ENCODE peak calls at places on chromosomes 13 and 19, in six cellular contexts. One of them, this sample, is unnamed.

GRCh38 chr13:41614671-41615519 is 157.5 kb downstream of the RGCC start:
- DNase-seq in spleen: no peak
- DNase-seq in testis: no peak
- DNase-seq in suprapubic skin: no peak
- DNase-seq in ovary: peak; percentile 21
- DNase-seq in vagina: no peak
- DNase-seq in this sample: no peak

GRCh38 chr13:97780486-97780885 is 173.0 kb upstream of the IPO5 start:
- DNase-seq in spleen: no peak
- DNase-seq in testis: no peak
- DNase-seq in suprapubic skin: no peak
- DNase-seq in ovary: no peak
- DNase-seq in vagina: no peak
- DNase-seq in this sample: no peak

GRCh38 chr13:100722517-100722916 is 47.9 kb upstream of the TMTC4 start:
- DNase-seq in spleen: no peak
- DNase-seq in testis: no peak
- DNase-seq in suprapubic skin: no peak
- DNase-seq in ovary: no peak
- DNase-seq in vagina: no peak
- DNase-seq in this sample: no peak

GRCh38 chr19:21610787-21611186 is 105.4 kb downstream of the ZNF429 start:
- DNase-seq in spleen: no peak
- DNase-seq in testis: no peak
- DNase-seq in suprapubic skin: no peak
- DNase-seq in ovary: no peak
- DNase-seq in vagina: no peak
- DNase-seq in this sample: no peak

GRCh38 chr19:55553217-55554182 is 8.2 kb upstream of the SBK3 start:
- DNase-seq in spleen: no peak
- DNase-seq in testis: no peak
- DNase-seq in suprapubic skin: no peak
- DNase-seq in ovary: no peak
- DNase-seq in vagina: no peak
- DNase-seq in this sample: no peak

GRCh38 chr13:100490692-100491091 is 97.9 kb downstream of the GGACT start:
- DNase-seq in spleen: no peak
- DNase-seq in testis: no peak
- DNase-seq in suprapubic skin: no peak
- DNase-seq in ovary: no peak
- DNase-seq in vagina: no peak
- DNase-seq in this sample: no peak

GRCh38 chr19:38851622-38852230 is 1.9 kb upstream of the HNRNPL start:
- DNase-seq in spleen: peak; percentile 98
- DNase-seq in testis: peak; percentile 95
- DNase-seq in suprapubic skin: peak; percentile 97
- DNase-seq in ovary: peak; percentile 94
- DNase-seq in vagina: no peak
- DNase-seq in this sample: peak; percentile 99

GRCh38 chr13:73090116-73090811 is 31.5 kb downstream of the KLF5 start:
- DNase-seq in spleen: no peak
- DNase-seq in testis: no peak
- DNase-seq in suprapubic skin: no peak
- DNase-seq in ovary: no peak
- DNase-seq in vagina: no peak
- DNase-seq in this sample: no peak

GRCh38 chr19:45528149-45528743 is 21.0 kb downstream of the VASP start:
- DNase-seq in spleen: no peak
- DNase-seq in testis: no peak
- DNase-seq in suprapubic skin: no peak
- DNase-seq in ovary: no peak
- DNase-seq in vagina: no peak
- DNase-seq in this sample: no peak

GRCh38 chr19:1109032-1109541 is 5.3 kb downstream of the GPX4 start:
- DNase-seq in spleen: peak; percentile 79
- DNase-seq in testis: no peak
- DNase-seq in suprapubic skin: no peak
- DNase-seq in ovary: no peak
- DNase-seq in vagina: no peak
- DNase-seq in this sample: no peak

GRCh38 chr19:38837304-38837626 is 5.7 kb upstream of the ECH1 start:
- DNase-seq in spleen: no peak
- DNase-seq in testis: no peak
- DNase-seq in suprapubic skin: no peak
- DNase-seq in ovary: no peak
- DNase-seq in vagina: no peak
- DNase-seq in this sample: no peak

GRCh38 chr13:51643114-51643881 is 59.0 kb downstream of the WDFY2 start:
- DNase-seq in spleen: no peak
- DNase-seq in testis: no peak
- DNase-seq in suprapubic skin: no peak
- DNase-seq in ovary: no peak
- DNase-seq in vagina: no peak
- DNase-seq in this sample: no peak

GRCh38 chr13:112158961-112159360 is 92.0 kb downstream of the SOX1 start:
- DNase-seq in spleen: no peak
- DNase-seq in testis: no peak
- DNase-seq in suprapubic skin: peak; percentile 45
- DNase-seq in ovary: no peak
- DNase-seq in vagina: no peak
- DNase-seq in this sample: no peak

GRCh38 chr19:49686503-49687088 is 2.8 kb upstream of the ADM5 start:
- DNase-seq in spleen: no peak
- DNase-seq in testis: no peak
- DNase-seq in suprapubic skin: peak; percentile 69
- DNase-seq in ovary: no peak
- DNase-seq in vagina: no peak
- DNase-seq in this sample: no peak

GRCh38 chr19:16386619-16387240 is 62.1 kb downstream of the KLF2 start:
- DNase-seq in spleen: peak; percentile 78
- DNase-seq in testis: peak; percentile 77
- DNase-seq in suprapubic skin: no peak
- DNase-seq in ovary: no peak
- DNase-seq in vagina: no peak
- DNase-seq in this sample: no peak

GRCh38 chr13:90542959-90543358 is 804.5 kb upstream of the MIR17HG start:
- DNase-seq in spleen: no peak
- DNase-seq in testis: no peak
- DNase-seq in suprapubic skin: no peak
- DNase-seq in ovary: no peak
- DNase-seq in vagina: no peak
- DNase-seq in this sample: no peak

GRCh38 chr19:55014714-55015113 is 23.4 kb downstream of the GP6 start:
- DNase-seq in spleen: peak; percentile 84
- DNase-seq in testis: no peak
- DNase-seq in suprapubic skin: no peak
- DNase-seq in ovary: no peak
- DNase-seq in vagina: no peak
- DNase-seq in this sample: no peak

GRCh38 chr13:30618186-30618937 is 642 bp downstream of the USPL1 start:
- DNase-seq in spleen: peak; percentile 84
- DNase-seq in testis: peak; percentile 26
- DNase-seq in suprapubic skin: no peak
- DNase-seq in ovary: peak; percentile 21
- DNase-seq in vagina: no peak
- DNase-seq in this sample: no peak

GRCh38 chr19:49468746-49469447 is 5.1 kb upstream of the FLT3LG start:
- DNase-seq in spleen: peak; percentile 92
- DNase-seq in testis: peak; percentile 90
- DNase-seq in suprapubic skin: peak; percentile 97
- DNase-seq in ovary: no peak
- DNase-seq in vagina: no peak
- DNase-seq in this sample: peak; percentile 95

GRCh38 chr13:77696863-77697207 is 652 bp upstream of the SLAIN1 start:
- DNase-seq in spleen: no peak
- DNase-seq in testis: no peak
- DNase-seq in suprapubic skin: no peak
- DNase-seq in ovary: no peak
- DNase-seq in vagina: no peak
- DNase-seq in this sample: no peak

GRCh38 chr19:32901504-32902161 is 32.1 kb upstream of the SLC7A9 start:
- DNase-seq in spleen: no peak
- DNase-seq in testis: no peak
- DNase-seq in suprapubic skin: no peak
- DNase-seq in ovary: no peak
- DNase-seq in vagina: no peak
- DNase-seq in this sample: no peak

GRCh38 chr13:58620171-58620570 is 988.6 kb downstream of the PCDH17 start:
- DNase-seq in spleen: no peak
- DNase-seq in testis: no peak
- DNase-seq in suprapubic skin: no peak
- DNase-seq in ovary: no peak
- DNase-seq in vagina: no peak
- DNase-seq in this sample: no peak

GRCh38 chr19:17404015-17404414 is 1.4 kb downstream of the BST2 start:
- DNase-seq in spleen: no peak
- DNase-seq in testis: no peak
- DNase-seq in suprapubic skin: no peak
- DNase-seq in ovary: no peak
- DNase-seq in vagina: no peak
- DNase-seq in this sample: no peak
- H3K4me3 ChIP-seq in spleen: peak overlapping the region; percentile 63
- H3K4me3 ChIP-seq in testis: peak overlapping the region; percentile 56
- H3K4me3 ChIP-seq in suprapubic skin: peak overlapping the region; percentile 42
- H3K4me3 ChIP-seq in ovary: peak overlapping the region; percentile 57
- H3K4me3 ChIP-seq in vagina: peak overlapping the region; percentile 45
- H3K4me3 ChIP-seq in this sample: no peak overlapping the region

DNA sequence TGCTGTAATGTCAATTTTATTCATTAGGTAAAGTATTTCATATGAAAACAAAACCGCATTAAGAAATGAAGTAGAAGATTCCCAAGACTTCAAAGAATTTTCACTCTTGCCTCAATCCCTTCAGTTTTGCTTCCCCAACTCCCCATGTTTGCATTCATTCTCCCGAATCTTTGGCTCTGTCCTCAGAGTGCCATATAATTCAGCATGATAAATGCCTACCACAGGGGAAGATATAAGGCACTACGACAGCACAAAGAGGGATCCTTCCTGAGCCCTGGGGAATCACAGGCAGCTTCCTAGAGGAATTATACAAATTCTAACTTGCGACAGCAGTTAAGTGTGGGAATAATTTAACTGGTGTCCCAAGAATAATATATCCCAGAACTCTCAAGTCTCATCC is 68.5 kb downstream of the TSC22D1 start:
- DNase-seq in spleen: no peak
- DNase-seq in testis: no peak
- DNase-seq in suprapubic skin: no peak
- DNase-seq in ovary: no peak
- DNase-seq in vagina: no peak
- DNase-seq in this sample: no peak
- TF ChIP-seq POLR2A in spleen: no peak
- TF ChIP-seq POLR2A in testis: no peak
- TF ChIP-seq POLR2A in suprapubic skin: no peak
- TF ChIP-seq POLR2A in ovary: no peak
- TF ChIP-seq POLR2A in vagina: no peak
- TF ChIP-seq POLR2A in this sample: no peak

DNA sequence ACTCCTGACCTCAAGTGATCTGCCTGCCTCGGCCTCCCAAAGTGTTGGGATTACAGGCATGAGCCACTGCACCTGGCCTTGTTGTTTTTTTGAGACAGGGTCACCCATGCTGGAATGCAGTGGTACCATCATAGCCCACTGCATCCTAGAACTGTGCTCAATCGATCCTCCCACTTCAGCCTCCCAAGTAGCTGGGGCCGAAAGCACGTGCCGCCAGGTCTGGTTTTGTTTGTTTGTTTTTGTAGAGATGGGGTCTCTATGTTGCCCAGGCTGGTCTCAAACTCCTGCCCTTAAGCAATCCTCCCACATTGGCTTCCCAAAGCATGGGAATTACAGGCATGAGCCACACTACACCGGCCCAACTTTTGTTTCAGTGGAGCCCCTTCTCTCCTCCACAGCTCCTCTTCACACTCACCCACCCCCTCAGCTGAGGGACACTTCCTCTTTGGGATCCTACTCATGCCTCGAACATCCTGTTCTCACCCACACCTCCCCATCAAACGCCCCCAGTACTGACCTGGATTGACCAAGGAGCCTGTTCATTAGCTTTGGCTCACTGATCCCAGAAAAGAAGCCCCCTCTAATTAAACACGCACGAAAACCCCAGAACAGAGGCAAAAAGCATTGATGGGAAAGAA is 12.8 kb upstream of the CERS4 start:
- DNase-seq in spleen: no peak
- DNase-seq in testis: no peak
- DNase-seq in suprapubic skin: no peak
- DNase-seq in ovary: no peak
- DNase-seq in vagina: no peak
- DNase-seq in this sample: no peak
- H3K4me3 ChIP-seq in spleen: no peak overlapping the region
- H3K4me3 ChIP-seq in testis: no peak overlapping the region
- H3K4me3 ChIP-seq in suprapubic skin: no peak overlapping the region
- H3K4me3 ChIP-seq in ovary: no peak overlapping the region
- H3K4me3 ChIP-seq in vagina: no peak overlapping the region
- H3K4me3 ChIP-seq in this sample: no peak overlapping the region

GRCh38 chr13:20127563-20128458 is 33.0 kb downstream of the GJA3 start:
- DNase-seq in spleen: peak; percentile 82
- DNase-seq in testis: peak; percentile 84
- DNase-seq in suprapubic skin: peak; percentile 82
- DNase-seq in ovary: peak; percentile 50
- DNase-seq in vagina: no peak
- DNase-seq in this sample: peak; percentile 36
- TF ChIP-seq POLR2A in spleen: no peak
- TF ChIP-seq POLR2A in testis: no peak
- TF ChIP-seq POLR2A in suprapubic skin: no peak
- TF ChIP-seq POLR2A in ovary: no peak
- TF ChIP-seq POLR2A in vagina: no peak
- TF ChIP-seq POLR2A in this sample: no peak

GRCh38 chr19:36891768-36892357 is 24.2 kb downstream of the ZNF829 start:
- DNase-seq in spleen: no peak
- DNase-seq in testis: no peak
- DNase-seq in suprapubic skin: no peak
- DNase-seq in ovary: no peak
- DNase-seq in vagina: no peak
- DNase-seq in this sample: no peak
- H3K4me3 ChIP-seq in spleen: no peak overlapping the region
- H3K4me3 ChIP-seq in testis: no peak overlapping the region
- H3K4me3 ChIP-seq in suprapubic skin: no peak overlapping the region
- H3K4me3 ChIP-seq in ovary: no peak overlapping the region
- H3K4me3 ChIP-seq in vagina: no peak overlapping the region
- H3K4me3 ChIP-seq in this sample: no peak overlapping the region

This sample was measured in lower leg skin.